ENCODE peak calls at places on chromosomes 13 and 19, in six cellular contexts. C, A, H, U, Q and F are unnamed samples.

GRCh38 chr19:17337675-17338439 is 504 bp downstream of the GTPBP3 start:
- DNase-seq in H (peak), Q (no peak), U (peak), C (peak), A (no peak), F (peak)

GRCh38 chr13:19910336-19911072 is 47.1 kb upstream of the ZMYM5 start:
- DNase-seq in A (no peak), H (no peak), C (peak), U (peak), Q (no peak), F (peak)

GRCh38 chr13:32495429-32495828 is 43.2 kb downstream of the N4BP2L2 start:
- DNase-seq in Q (no peak), C (no peak), U (no peak), A (no peak), H (no peak), F (no peak)

GRCh38 chr13:75762066-75762937 is 126.2 kb downstream of the LMO7 start:
- DNase-seq in U (peak), C (no peak), H (peak), Q (no peak), A (no peak), F (no peak)

GRCh38 chr19:38457202-38457601 is 23.7 kb downstream of the RYR1 start:
- DNase-seq in C (no peak), Q (no peak), U (no peak), A (no peak), H (no peak), F (no peak)

GRCh38 chr13:111458739-111459138 is 138.3 kb downstream of the TEX29 start:
- DNase-seq in H (no peak), U (no peak), Q (no peak), A (no peak), C (no peak), F (no peak)

GRCh38 chr13:79779761-79780160 is 298.8 kb downstream of the NDFIP2 start:
- DNase-seq in A (no peak), U (peak), H (no peak), C (no peak), Q (no peak), F (no peak)

GRCh38 chr13:25971499-25972145 is 80.2 kb downstream of the SHISA2 start:
- DNase-seq in C (peak), H (peak), Q (no peak), U (no peak), A (no peak), F (no peak)

GRCh38 chr13:31093145-31093885 is 68.4 kb downstream of the HSPH1 start:
- DNase-seq in Q (no peak), C (no peak), H (no peak), U (peak), A (no peak), F (no peak)

GRCh38 chr19:13583114-13583513 is 76.8 kb upstream of the CACNA1A start:
- DNase-seq in A (no peak), H (no peak), C (no peak), Q (no peak), U (no peak), F (no peak)

GRCh38 chr13:99528547-99528946 is 27.3 kb downstream of the TM9SF2 start:
- DNase-seq in H (peak), A (no peak), C (no peak), U (no peak), Q (no peak), F (no peak)

GRCh38 chr13:68467160-68467559 is 1237.0 kb upstream of the PCDH9 start:
- DNase-seq in Q (no peak), H (no peak), A (no peak), C (no peak), U (no peak), F (no peak)

GRCh38 chr19:17687857-17688784 is at the start of gene UNC13A:
- DNase-seq in H (peak), Q (peak), C (peak), A (peak), U (peak), F (peak)

GRCh38 chr19:55044771-55045716 is 7.0 kb upstream of the GP6 start:
- DNase-seq in U (no peak), C (no peak), A (no peak), H (no peak), Q (no peak), F (no peak)

GRCh38 chr13:39766464-39767167 is 111.2 kb downstream of the COG6 start:
- DNase-seq in C (no peak), U (no peak), H (no peak), A (no peak), Q (no peak), F (no peak)

GRCh38 chr19:47271949-47272348 is 2.7 kb upstream of the INAFM1 start:
- DNase-seq in H (no peak), C (no peak), U (no peak), A (no peak), Q (no peak), F (no peak)